ENCODE peak calls at places on chromosomes 3 and 15, in four cellular contexts. One of them, this sample, is unnamed.

GRCh38 chr3:53703630-53704362 is 142.4 kb downstream of the CHDH start:
- DNase-seq in RWPE1: no peak
- DNase-seq in cardiac fibroblast: no peak
- DNase-seq in bronchial epithelial cell: no peak
- DNase-seq in this sample: no peak

GRCh38 chr3:189165092-189165491 is 6.7 kb upstream of the TPRG1 start:
- DNase-seq in RWPE1: no peak
- DNase-seq in bronchial epithelial cell: peak
- DNase-seq in cardiac fibroblast: no peak
- DNase-seq in this sample: no peak

GRCh38 chr15:96500491-96500890 is 170.0 kb downstream of the NR2F2 start:
- DNase-seq in RWPE1: no peak
- DNase-seq in bronchial epithelial cell: no peak
- DNase-seq in cardiac fibroblast: no peak
- DNase-seq in this sample: no peak

GRCh38 chr3:9809615-9810356 is at the start of gene TTLL3:
- DNase-seq in cardiac fibroblast: peak
- DNase-seq in bronchial epithelial cell: peak
- DNase-seq in RWPE1: no peak
- DNase-seq in this sample: peak

GRCh38 chr3:148694116-148694515 is 3.6 kb upstream of the AGTR1 start:
- DNase-seq in bronchial epithelial cell: no peak
- DNase-seq in cardiac fibroblast: no peak
- DNase-seq in RWPE1: no peak
- DNase-seq in this sample: no peak

GRCh38 chr15:62607643-62608042 is 434.9 kb upstream of the TPM1 start:
- DNase-seq in bronchial epithelial cell: peak
- DNase-seq in cardiac fibroblast: no peak
- DNase-seq in RWPE1: peak
- DNase-seq in this sample: peak

GRCh38 chr3:148146947-148147346 is 550.8 kb upstream of the AGTR1 start:
- DNase-seq in bronchial epithelial cell: peak
- DNase-seq in cardiac fibroblast: peak
- DNase-seq in RWPE1: peak
- DNase-seq in this sample: peak

GRCh38 chr3:103136621-103137020 is 701.8 kb downstream of the ZPLD1 start:
- DNase-seq in RWPE1: no peak
- DNase-seq in cardiac fibroblast: no peak
- DNase-seq in bronchial epithelial cell: no peak
- DNase-seq in this sample: no peak

GRCh38 chr3:32002536-32003368 is 21.2 kb downstream of the ZNF860 start:
- DNase-seq in bronchial epithelial cell: no peak
- DNase-seq in cardiac fibroblast: no peak
- DNase-seq in RWPE1: no peak
- DNase-seq in this sample: no peak

GRCh38 chr15:92361321-92362090 is 32.2 kb upstream of the ST8SIA2 start:
- DNase-seq in RWPE1: no peak
- DNase-seq in cardiac fibroblast: no peak
- DNase-seq in bronchial epithelial cell: no peak
- DNase-seq in this sample: no peak

GRCh38 chr3:25428003-25428861 is at the start of gene RARB:
- DNase-seq in cardiac fibroblast: peak
- DNase-seq in bronchial epithelial cell: peak
- DNase-seq in RWPE1: peak
- DNase-seq in this sample: peak

GRCh38 chr3:72996121-72996472 is 514 bp upstream of the PPP4R2 start:
- DNase-seq in bronchial epithelial cell: no peak
- DNase-seq in RWPE1: no peak
- DNase-seq in cardiac fibroblast: no peak
- DNase-seq in this sample: no peak

GRCh38 chr15:26214290-26214689 is 351.2 kb upstream of the ATP10A start:
- DNase-seq in RWPE1: no peak
- DNase-seq in bronchial epithelial cell: no peak
- DNase-seq in cardiac fibroblast: no peak
- DNase-seq in this sample: no peak

GRCh38 chr15:90594297-90594696 is 64.6 kb downstream of the CRTC3 start:
- DNase-seq in RWPE1: peak
- DNase-seq in bronchial epithelial cell: peak
- DNase-seq in cardiac fibroblast: peak
- DNase-seq in this sample: peak

GRCh38 chr15:63856711-63857458 is 23.1 kb upstream of the HERC1 start:
- DNase-seq in bronchial epithelial cell: peak
- DNase-seq in cardiac fibroblast: peak
- DNase-seq in RWPE1: no peak
- DNase-seq in this sample: peak

GRCh38 chr3:194312186-194312742 is 38.9 kb downstream of the CPN2 start:
- DNase-seq in cardiac fibroblast: no peak
- DNase-seq in RWPE1: no peak
- DNase-seq in bronchial epithelial cell: peak
- DNase-seq in this sample: no peak

GRCh38 chr3:45640724-45641361 is 46.3 kb downstream of the LIMD1 start:
- DNase-seq in RWPE1: no peak
- DNase-seq in cardiac fibroblast: no peak
- DNase-seq in bronchial epithelial cell: no peak
- DNase-seq in this sample: no peak

GRCh38 chr3:179297971-179298725 is 24.7 kb upstream of the ZNF639 start:
- DNase-seq in bronchial epithelial cell: no peak
- DNase-seq in RWPE1: no peak
- DNase-seq in cardiac fibroblast: peak
- DNase-seq in this sample: no peak

GRCh38 chr3:46993986-46994385 is 14.5 kb downstream of the NBEAL2 start:
- DNase-seq in cardiac fibroblast: no peak
- DNase-seq in bronchial epithelial cell: no peak
- DNase-seq in RWPE1: no peak
- DNase-seq in this sample: no peak

GRCh38 chr3:56942523-56942922 is 117.9 kb upstream of the SPATA12 start:
- DNase-seq in cardiac fibroblast: no peak
- DNase-seq in bronchial epithelial cell: no peak
- DNase-seq in RWPE1: no peak
- DNase-seq in this sample: no peak

GRCh38 chr15:25408428-25408827 is 30.4 kb downstream of the UBE3A start:
- DNase-seq in RWPE1: no peak
- DNase-seq in cardiac fibroblast: peak
- DNase-seq in bronchial epithelial cell: no peak
- DNase-seq in this sample: no peak

GRCh38 chr3:1506090-1506489 is 413.3 kb downstream of the CNTN6 start:
- DNase-seq in bronchial epithelial cell: peak
- DNase-seq in cardiac fibroblast: no peak
- DNase-seq in RWPE1: no peak
- DNase-seq in this sample: no peak

GRCh38 chr3:194450341-194450740 is 36.5 kb downstream of the ATP13A3 start:
- DNase-seq in bronchial epithelial cell: peak
- DNase-seq in RWPE1: no peak
- DNase-seq in cardiac fibroblast: no peak
- DNase-seq in this sample: no peak

GRCh38 chr3:155491696-155492095 is 198.2 kb upstream of the STRIT1 start:
- DNase-seq in RWPE1: no peak
- DNase-seq in bronchial epithelial cell: no peak
- DNase-seq in cardiac fibroblast: no peak
- DNase-seq in this sample: no peak

GRCh38 chr3:150989208-150989607 is 16.7 kb upstream of the CLRN1 start:
- DNase-seq in bronchial epithelial cell: no peak
- DNase-seq in RWPE1: no peak
- DNase-seq in cardiac fibroblast: no peak
- DNase-seq in this sample: no peak

GRCh38 chr3:9792405-9793160 is at the start of the genes ARPC4 and TADA3:
- DNase-seq in RWPE1: peak
- DNase-seq in bronchial epithelial cell: peak
- DNase-seq in cardiac fibroblast: peak
- DNase-seq in this sample: peak

GRCh38 chr3:27728195-27729087 is 6.3 kb upstream of the EOMES start:
- DNase-seq in bronchial epithelial cell: no peak
- DNase-seq in RWPE1: no peak
- DNase-seq in cardiac fibroblast: no peak
- DNase-seq in this sample: no peak

GRCh38 chr3:138921316-138922292 is 25.3 kb downstream of the FOXL2 start:
- DNase-seq in cardiac fibroblast: peak
- DNase-seq in bronchial epithelial cell: peak
- DNase-seq in RWPE1: peak
- DNase-seq in this sample: peak

GRCh38 chr3:132843349-132843748 is 121.1 kb upstream of the NPHP3 start:
- DNase-seq in RWPE1: no peak
- DNase-seq in cardiac fibroblast: no peak
- DNase-seq in bronchial epithelial cell: no peak
- DNase-seq in this sample: no peak

GRCh38 chr3:160134964-160135363 is 90.3 kb upstream of the C3orf80 start:
- DNase-seq in cardiac fibroblast: peak
- DNase-seq in RWPE1: no peak
- DNase-seq in bronchial epithelial cell: peak
- DNase-seq in this sample: peak

GRCh38 chr3:159739166-159739565 is 249.5 kb upstream of the IL12A start:
- DNase-seq in RWPE1: no peak
- DNase-seq in cardiac fibroblast: no peak
- DNase-seq in bronchial epithelial cell: no peak
- DNase-seq in this sample: no peak

GRCh38 chr15:65312400-65312916 is 8.0 kb downstream of the RNU5B-1 start:
- DNase-seq in cardiac fibroblast: peak
- DNase-seq in RWPE1: no peak
- DNase-seq in bronchial epithelial cell: no peak
- DNase-seq in this sample: no peak
- TF ChIP-seq CTCF in cardiac fibroblast: no peak
- TF ChIP-seq CTCF in RWPE1: no peak
- TF ChIP-seq CTCF in bronchial epithelial cell: no peak
- TF ChIP-seq CTCF in this sample: no peak

GRCh38 chr3:14913926-14914776 is 33.2 kb upstream of the NR2C2 start:
- DNase-seq in RWPE1: no peak
- DNase-seq in cardiac fibroblast: no peak
- DNase-seq in bronchial epithelial cell: no peak
- DNase-seq in this sample: no peak

GRCh38 chr3:14918356-14918860 is 29.0 kb upstream of the NR2C2 start:
- DNase-seq in RWPE1: no peak
- DNase-seq in cardiac fibroblast: no peak
- DNase-seq in bronchial epithelial cell: no peak
- DNase-seq in this sample: peak

GRCh38 chr3:14913071-14913925 is 34.1 kb upstream of the NR2C2 start:
- DNase-seq in RWPE1: no peak
- DNase-seq in cardiac fibroblast: no peak
- DNase-seq in bronchial epithelial cell: no peak
- DNase-seq in this sample: no peak

GRCh38 chr3:14914777-14915113 is 32.6 kb upstream of the NR2C2 start:
- DNase-seq in cardiac fibroblast: no peak
- DNase-seq in bronchial epithelial cell: no peak
- DNase-seq in RWPE1: no peak
- DNase-seq in this sample: no peak

GRCh38 chr3:14915636-14916222 is 31.7 kb upstream of the NR2C2 start:
- DNase-seq in cardiac fibroblast: no peak
- DNase-seq in bronchial epithelial cell: peak
- DNase-seq in RWPE1: no peak
- DNase-seq in this sample: no peak
- TF ChIP-seq CTCF in cardiac fibroblast: peak
- TF ChIP-seq CTCF in bronchial epithelial cell: peak
- TF ChIP-seq CTCF in RWPE1: no peak
- TF ChIP-seq CTCF in this sample: no peak

GRCh38 chr3:104362319-104362718 is 1004.4 kb upstream of the ALCAM start:
- DNase-seq in cardiac fibroblast: no peak
- DNase-seq in RWPE1: no peak
- DNase-seq in bronchial epithelial cell: peak
- DNase-seq in this sample: no peak
- TF ChIP-seq CTCF in cardiac fibroblast: no peak
- TF ChIP-seq CTCF in RWPE1: no peak
- TF ChIP-seq CTCF in bronchial epithelial cell: no peak
- TF ChIP-seq CTCF in this sample: no peak

DNA sequence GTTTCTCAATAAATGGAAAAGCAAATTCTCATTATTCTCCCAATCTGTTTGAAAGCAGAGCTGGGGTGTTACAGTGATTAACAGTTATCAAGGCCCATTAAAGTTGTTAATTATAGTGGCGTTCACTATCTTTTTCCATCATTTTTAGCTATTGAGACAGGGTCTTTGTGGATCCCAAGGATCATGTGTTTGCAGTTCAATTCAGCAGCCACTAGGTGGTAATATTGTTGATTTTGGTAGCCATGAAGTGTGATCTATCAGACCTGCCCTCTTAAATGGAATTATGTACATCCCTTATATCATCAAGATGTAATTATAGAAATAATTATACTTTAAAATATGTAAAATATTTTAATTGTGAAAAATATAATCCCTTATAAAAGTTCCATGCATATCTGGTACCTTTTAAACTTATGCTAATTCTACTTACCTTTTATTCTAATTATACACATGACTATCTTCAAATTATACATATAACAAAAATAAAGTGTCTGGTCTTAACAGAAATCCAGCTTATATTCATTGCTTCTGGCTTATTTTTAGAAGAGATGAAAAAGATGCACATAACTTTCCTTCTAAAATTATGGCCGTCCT is 126.4 kb downstream of the GREM1 start:
- DNase-seq in bronchial epithelial cell: peak
- DNase-seq in cardiac fibroblast: peak
- DNase-seq in RWPE1: peak
- DNase-seq in this sample: peak
- TF ChIP-seq CTCF in bronchial epithelial cell: peak
- TF ChIP-seq CTCF in cardiac fibroblast: peak
- TF ChIP-seq CTCF in RWPE1: peak
- TF ChIP-seq CTCF in this sample: peak

GRCh38 chr15:60299452-60300047 is 98.2 kb downstream of the ANXA2 start:
- DNase-seq in RWPE1: peak
- DNase-seq in bronchial epithelial cell: peak
- DNase-seq in cardiac fibroblast: peak
- DNase-seq in this sample: peak
- TF ChIP-seq CTCF in RWPE1: peak
- TF ChIP-seq CTCF in bronchial epithelial cell: peak
- TF ChIP-seq CTCF in cardiac fibroblast: peak
- TF ChIP-seq CTCF in this sample: no peak

GRCh38 chr3:135649361-135649760 is 316.2 kb upstream of the PPP2R3A start:
- DNase-seq in RWPE1: no peak
- DNase-seq in bronchial epithelial cell: no peak
- DNase-seq in cardiac fibroblast: no peak
- DNase-seq in this sample: no peak

GRCh38 chr3:135650309-135650708 is 315.2 kb upstream of the PPP2R3A start:
- DNase-seq in bronchial epithelial cell: no peak
- DNase-seq in cardiac fibroblast: no peak
- DNase-seq in RWPE1: no peak
- DNase-seq in this sample: no peak

DNA sequence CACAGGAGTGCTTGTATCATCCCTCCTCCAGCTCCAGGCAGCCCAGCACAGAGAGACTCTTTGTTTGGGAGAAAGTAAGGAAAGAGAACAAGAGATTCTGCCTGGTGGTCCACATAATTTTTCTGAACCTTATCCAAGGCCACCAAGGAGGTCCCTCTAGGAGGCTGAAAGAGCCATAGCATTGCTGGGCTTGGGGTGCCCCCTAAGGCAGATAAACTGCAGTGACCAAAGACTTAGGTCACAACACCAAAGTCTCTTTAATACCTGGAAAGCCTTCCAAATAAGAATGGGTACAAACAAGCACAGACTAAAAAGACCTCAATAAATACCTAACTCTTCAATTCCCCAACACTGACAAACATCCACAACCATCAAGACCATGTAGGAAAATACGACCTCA is 310.2 kb upstream of the PPP2R3A start:
- DNase-seq in RWPE1: no peak
- DNase-seq in cardiac fibroblast: no peak
- DNase-seq in bronchial epithelial cell: no peak
- DNase-seq in this sample: no peak
- TF ChIP-seq CTCF in RWPE1: no peak
- TF ChIP-seq CTCF in cardiac fibroblast: no peak
- TF ChIP-seq CTCF in bronchial epithelial cell: no peak
- TF ChIP-seq CTCF in this sample: no peak